ENCODE peak calls at places on chromosome 5, in five cellular contexts. Y, L, T, A and R are unnamed samples.

GRCh38 chr5:141641634-141642278 is 5.0 kb downstream of the RELL2 start:
- DNase-seq in T (no peak), Y (no peak), A (peak), L (no peak), R (no peak)

GRCh38 chr5:59830801-59831200 is 62.7 kb downstream of the PDE4D start:
- DNase-seq in Y (no peak), A (no peak), T (no peak), L (no peak), R (no peak)

GRCh38 chr5:163497315-163497714 is 8.1 kb upstream of the MAT2B start:
- DNase-seq in T (no peak), A (no peak), L (no peak), Y (no peak), R (no peak)

GRCh38 chr5:180171568-180172094 is 37.4 kb downstream of the RASGEF1C start:
- DNase-seq in Y (no peak), L (no peak), T (no peak), A (no peak), R (no peak)

GRCh38 chr5:36323926-36324781 is 22.5 kb upstream of the RANBP3L start:
- DNase-seq in A (no peak), Y (no peak), L (no peak), T (no peak), R (no peak)

GRCh38 chr5:132947661-132948060 is 15.8 kb downstream of the AFF4 start:
- DNase-seq in L (no peak), T (no peak), A (no peak), Y (no peak), R (no peak)

GRCh38 chr5:73981696-73982095 is 355.7 kb downstream of the ARHGEF28 start:
- DNase-seq in L (no peak), A (no peak), T (no peak), Y (no peak), R (no peak)

GRCh38 chr5:16179511-16179935 is at the start of gene MARCHF11:
- DNase-seq in L (no peak), Y (no peak), A (no peak), T (no peak), R (no peak)

GRCh38 chr5:54212331-54212730 is 98.0 kb downstream of the ARL15 start:
- DNase-seq in L (no peak), Y (no peak), A (no peak), T (no peak), R (no peak)

GRCh38 chr5:161966544-161966943 is 101.0 kb upstream of the GABRG2 start:
- DNase-seq in Y (no peak), L (no peak), A (peak), T (no peak), R (no peak)

GRCh38 chr5:134509308-134510040 is 16.0 kb upstream of the JADE2 start:
- DNase-seq in A (peak), Y (no peak), T (no peak), L (peak), R (no peak)

GRCh38 chr5:176543428-176544182 is 5.5 kb upstream of the CDHR2 start:
- DNase-seq in L (peak), A (peak), T (peak), Y (no peak), R (peak)

GRCh38 chr5:149237662-149238061 is 34.0 kb upstream of the AFAP1L1 start:
- DNase-seq in T (no peak), A (no peak), Y (no peak), L (no peak), R (no peak)

GRCh38 chr5:82349651-82350050 is 71.5 kb upstream of the RPS23 start:
- DNase-seq in A (peak), Y (no peak), L (no peak), T (peak), R (no peak)

GRCh38 chr5:81579525-81579924 is 171.4 kb downstream of the SSBP2 start:
- DNase-seq in A (no peak), L (no peak), T (no peak), Y (no peak), R (no peak)

GRCh38 chr5:31220968-31221367 is 27.5 kb downstream of the CDH6 start:
- DNase-seq in L (no peak), A (no peak), Y (no peak), T (no peak), R (no peak)

GRCh38 chr5:140402258-140403074 is 833 bp downstream of the ANKHD1 start:
- DNase-seq in Y (peak), L (peak), A (peak), T (peak), R (no peak)

GRCh38 chr5:140337880-140338279 is 8.5 kb downstream of the HBEGF start:
- DNase-seq in T (no peak), Y (no peak), A (no peak), L (no peak), R (no peak)

GRCh38 chr5:143893638-143894037 is 81.7 kb downstream of the HMHB1 start:
- DNase-seq in Y (no peak), A (no peak), L (no peak), T (no peak), R (no peak)

GRCh38 chr5:36642089-36642488 is 35.7 kb downstream of the SLC1A3 start:
- DNase-seq in T (no peak), L (no peak), A (no peak), Y (no peak), R (no peak)

GRCh38 chr5:178644826-178645545 is 18.1 kb upstream of the CLK4 start:
- DNase-seq in A (no peak), T (no peak), L (no peak), Y (no peak), R (no peak)

GRCh38 chr5:36919238-36919637 is 42.7 kb downstream of the NIPBL start:
- DNase-seq in T (no peak), A (no peak), Y (no peak), L (no peak), R (no peak)

GRCh38 chr5:57185301-57185700 is 11.4 kb downstream of the GPBP1 start:
- DNase-seq in L (no peak), T (no peak), A (no peak), Y (no peak), R (no peak)

GRCh38 chr5:60517850-60518249 is 182.1 kb downstream of the DEPDC1B start:
- DNase-seq in Y (no peak), A (no peak), T (no peak), L (no peak), R (no peak)

GRCh38 chr5:103587185-103587748 is 24.7 kb upstream of the NUDT12 start:
- DNase-seq in A (peak), L (no peak), Y (no peak), T (no peak), R (no peak)

GRCh38 chr5:156120777-156121176 is 206.2 kb upstream of the SGCD start:
- DNase-seq in Y (no peak), T (no peak), L (no peak), A (peak), R (no peak)

GRCh38 chr5:132662925-132663770 is 5.2 kb downstream of the IL13 start:
- DNase-seq in L (no peak), Y (no peak), A (peak), T (no peak), R (no peak)

GRCh38 chr5:179415291-179416060 is 70.2 kb upstream of the ADAMTS2 start:
- DNase-seq in Y (no peak), A (no peak), L (no peak), T (no peak), R (no peak)

GRCh38 chr5:17378346-17378984 is 119.6 kb upstream of the TAF11L2 start:
- DNase-seq in T (no peak), A (peak), Y (no peak), L (no peak), R (no peak)

GRCh38 chr5:73532195-73532594 is 33.2 kb downstream of the ANKRA2 start:
- DNase-seq in A (no peak), Y (no peak), L (no peak), T (no peak), R (no peak)

GRCh38 chr5:135887447-135887864 is 8.2 kb downstream of the IL9 start:
- DNase-seq in A (peak), T (peak), L (no peak), Y (peak), R (peak)

GRCh38 chr5:107217721-107218130 is 453.0 kb downstream of the EFNA5 start:
- DNase-seq in A (no peak), L (peak), T (no peak), Y (no peak), R (no peak)

GRCh38 chr5:14373685-14374084 is 207.9 kb upstream of the OTULINL start:
- DNase-seq in Y (no peak), A (no peak), T (no peak), L (no peak), R (no peak)

GRCh38 chr5:1322036-1322903 is 22.6 kb downstream of the CLPTM1L start:
- DNase-seq in L (peak), T (no peak), A (no peak), Y (no peak), R (peak)
- TF ChIP-seq POLR2A in L (no peak), T (no peak), A (no peak), Y (no peak), R (no peak)

GRCh38 chr5:77957-78804 is 13.8 kb upstream of the PLEKHG4B start:
- DNase-seq in L (no peak), T (no peak), Y (no peak), A (peak), R (no peak)
- TF ChIP-seq EP300 in L (no peak), T (no peak), Y (no peak), A (no peak), R (no peak)

GRCh38 chr5:154435226-154435625 is 10.6 kb upstream of the SAP30L start:
- DNase-seq in Y (no peak), L (no peak), A (no peak), T (no peak), R (no peak)

GRCh38 chr5:154428208-154428607 is 17.6 kb upstream of the SAP30L start:
- DNase-seq in L (no peak), T (no peak), A (no peak), Y (no peak), R (no peak)

GRCh38 chr5:154430466-154430865 is 15.3 kb upstream of the SAP30L start:
- DNase-seq in A (no peak), L (no peak), Y (no peak), T (no peak), R (no peak)

GRCh38 chr5:154430961-154431630 is 14.7 kb upstream of the SAP30L start:
- DNase-seq in T (no peak), A (no peak), L (no peak), Y (no peak), R (no peak)

GRCh38 chr5:154429341-154429740 is 16.5 kb upstream of the SAP30L start:
- DNase-seq in Y (no peak), L (no peak), A (no peak), T (no peak), R (no peak)
- H3K27ac ChIP-seq in Y (no peak), L (no peak), A (no peak), T (no peak), R (no peak)

DNA sequence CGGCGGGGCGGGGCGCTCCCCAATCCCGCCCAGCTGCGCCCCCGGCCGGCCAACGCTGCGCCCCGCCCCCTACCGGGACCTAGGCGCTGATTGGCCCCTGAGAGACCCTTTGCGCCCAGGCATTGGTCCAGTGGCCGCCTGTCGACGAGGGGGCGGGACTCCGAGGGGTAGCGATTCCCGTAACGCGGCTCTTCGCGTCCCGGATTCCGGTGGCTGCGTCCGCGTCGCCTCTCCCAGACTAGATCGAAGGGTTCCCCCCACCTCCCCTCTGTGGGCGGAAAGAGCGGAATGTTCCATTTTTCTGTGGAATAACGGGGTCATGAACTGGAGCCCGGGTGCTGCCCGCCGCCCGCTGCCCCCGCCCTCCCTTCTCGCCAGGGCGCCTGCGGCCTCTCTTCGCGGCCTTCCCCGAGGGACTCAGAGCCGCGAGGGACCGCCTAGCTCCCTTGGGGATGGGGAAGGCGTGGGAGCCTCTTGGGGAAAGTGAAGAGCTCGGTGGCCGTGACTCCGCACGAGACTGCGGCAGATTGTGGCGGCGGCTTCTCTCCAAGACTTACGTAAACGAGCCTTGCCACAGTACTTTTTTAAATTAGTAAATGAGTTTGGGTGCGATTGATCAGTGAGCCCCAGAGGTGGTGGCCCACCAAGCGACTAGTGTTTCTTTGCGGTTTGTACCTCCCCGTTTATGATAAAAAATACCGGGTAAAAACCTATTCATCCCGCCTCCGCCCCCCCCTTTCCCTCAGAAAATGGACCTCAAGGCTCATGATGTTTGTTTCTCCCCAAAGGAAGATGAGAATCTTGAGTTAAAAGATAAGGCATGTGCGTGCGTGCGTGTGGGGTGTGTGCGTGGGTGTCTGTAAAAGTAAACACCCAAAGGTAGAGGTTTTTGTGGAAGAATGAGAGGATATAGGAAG is 493 bp upstream of the IL6ST start:
- DNase-seq in Y (peak), A (peak), T (peak), L (peak), R (peak)
- TF ChIP-seq POLR2A in Y (peak), A (peak), T (peak), L (peak), R (peak)

GRCh38 chr5:75843319-75843718 is 126.1 kb upstream of the POC5 start:
- DNase-seq in Y (no peak), A (no peak), L (no peak), T (no peak), R (no peak)

GRCh38 chr5:75844301-75844700 is 127.1 kb upstream of the POC5 start:
- DNase-seq in T (no peak), Y (no peak), A (no peak), L (no peak), R (no peak)

GRCh38 chr5:75848077-75848476 is 130.8 kb upstream of the POC5 start:
- DNase-seq in L (no peak), Y (no peak), T (no peak), A (no peak), R (no peak)

GRCh38 chr5:75847561-75848021 is 130.4 kb upstream of the POC5 start:
- DNase-seq in Y (no peak), A (no peak), T (no peak), L (no peak), R (no peak)
- TF ChIP-seq EP300 in Y (no peak), A (no peak), T (no peak), L (no peak), R (no peak)

DNA sequence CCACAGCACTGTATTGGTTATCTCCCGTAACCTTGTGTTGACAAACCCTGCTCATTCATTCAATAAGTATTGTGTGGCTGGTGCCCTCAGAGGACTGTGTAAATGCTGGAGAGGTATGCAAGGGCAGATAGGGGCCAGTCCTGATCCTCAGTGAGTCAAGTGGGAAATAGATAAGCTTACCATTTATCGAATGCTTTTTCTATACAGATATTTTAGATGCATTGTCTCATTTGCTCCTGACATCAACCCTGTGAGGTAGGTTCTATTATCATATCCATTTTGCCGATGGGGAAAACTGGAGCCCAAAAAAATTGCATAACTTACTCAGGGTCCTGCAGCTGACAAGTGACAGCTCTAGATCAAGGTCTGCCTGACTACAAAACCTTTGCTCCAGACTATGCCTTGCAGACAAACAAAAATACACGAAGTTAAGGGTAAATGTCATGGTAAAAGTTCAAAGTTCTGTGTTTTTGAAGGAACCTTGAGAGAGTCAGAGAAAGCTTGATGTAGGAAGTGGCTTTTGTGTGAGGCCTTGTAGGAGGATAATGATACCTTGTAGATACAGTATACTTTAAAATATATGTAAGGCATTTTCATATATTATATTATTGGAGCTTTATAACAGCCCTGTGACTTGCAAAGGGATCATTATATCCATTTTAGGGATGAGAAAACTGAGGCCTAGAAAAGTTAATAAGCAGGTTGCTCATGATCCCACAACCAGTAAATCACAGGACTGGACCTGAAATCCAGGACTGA is 22.7 kb downstream of the CYFIP2 start:
- DNase-seq in A (no peak), L (no peak), Y (no peak), T (no peak), R (no peak)
- H3K27ac ChIP-seq in A (no peak), L (no peak), Y (no peak), T (no peak), R (no peak)

DNA sequence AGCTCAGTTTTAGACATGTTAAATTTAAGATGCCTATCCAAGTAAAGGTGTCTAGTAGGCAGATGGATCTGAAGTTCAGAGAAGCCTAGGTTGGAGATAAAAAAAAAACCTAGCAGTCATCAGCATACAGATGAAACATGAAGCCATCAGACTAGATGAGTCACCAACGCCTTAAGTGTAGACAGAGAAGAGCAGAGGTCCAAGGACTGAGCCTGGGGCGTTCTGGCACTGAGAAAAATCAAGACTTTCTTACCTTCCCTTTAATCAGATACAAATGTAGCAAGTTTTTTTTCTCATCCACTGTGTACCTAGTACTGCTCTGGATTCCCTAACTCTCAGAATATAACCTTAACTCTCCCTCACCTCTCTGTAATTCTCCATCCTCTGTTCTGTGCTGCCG is 97.3 kb downstream of the SIL1 start:
- DNase-seq in Y (no peak), L (no peak), T (no peak), A (peak), R (no peak)
- TF ChIP-seq POLR2A in Y (no peak), L (no peak), T (no peak), A (no peak), R (no peak)

DNA sequence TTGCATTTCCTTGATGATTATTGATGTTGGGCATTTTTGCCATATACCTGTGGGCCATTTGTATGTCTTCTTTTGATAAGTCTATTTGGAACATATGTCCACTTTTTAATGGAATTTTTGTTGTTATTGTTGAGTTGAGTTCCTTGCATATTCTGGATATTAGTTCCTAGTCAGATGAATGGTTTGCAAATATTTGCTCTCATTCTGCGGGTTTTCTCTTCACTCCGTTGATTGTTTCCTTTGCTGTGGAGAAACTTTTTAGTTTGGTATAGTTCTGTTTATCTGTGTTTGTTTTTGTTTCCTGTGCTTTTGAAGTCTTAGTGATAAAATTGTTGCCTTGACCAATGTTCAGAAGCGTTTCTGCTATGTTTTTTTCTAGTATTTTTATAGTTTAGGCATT is 13.0 kb downstream of the OSMR start:
- DNase-seq in L (no peak), A (no peak), Y (no peak), T (no peak), R (no peak)
- TF ChIP-seq EP300 in L (no peak), A (no peak), Y (no peak), T (no peak), R (no peak)

DNA sequence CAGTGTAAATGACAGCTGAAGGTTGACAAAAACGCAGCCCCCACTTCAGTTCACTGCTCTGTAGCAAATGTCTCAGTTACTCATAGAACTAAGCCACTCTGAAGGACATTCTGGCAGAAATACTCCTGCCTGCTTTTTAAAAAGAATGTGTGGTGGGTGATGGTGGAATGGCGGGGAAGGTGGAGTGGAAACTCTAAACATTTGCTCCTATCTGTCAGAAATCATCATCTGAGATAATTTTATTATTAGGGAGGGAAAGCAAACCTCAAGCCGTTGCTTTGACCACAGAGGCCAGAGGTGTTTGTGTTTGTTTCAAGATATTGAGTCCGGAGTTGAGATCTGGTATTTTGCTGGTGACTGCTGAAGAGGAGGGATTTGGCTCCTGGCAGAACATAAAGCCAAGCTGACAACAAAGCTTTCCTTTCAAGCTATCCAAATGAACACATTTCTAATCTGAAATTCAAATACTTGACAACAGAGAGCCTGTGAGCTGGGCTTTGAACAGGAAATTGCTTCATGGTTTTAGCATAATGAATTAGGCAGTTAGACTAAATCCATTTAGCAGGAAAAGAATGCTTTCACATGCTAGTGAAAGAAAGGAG is 362.7 kb downstream of the CSNK1G3 start:
- DNase-seq in T (no peak), A (no peak), Y (no peak), L (no peak), R (no peak)
- H3K27ac ChIP-seq in T (no peak), A (no peak), Y (peak), L (no peak), R (no peak)

DNA sequence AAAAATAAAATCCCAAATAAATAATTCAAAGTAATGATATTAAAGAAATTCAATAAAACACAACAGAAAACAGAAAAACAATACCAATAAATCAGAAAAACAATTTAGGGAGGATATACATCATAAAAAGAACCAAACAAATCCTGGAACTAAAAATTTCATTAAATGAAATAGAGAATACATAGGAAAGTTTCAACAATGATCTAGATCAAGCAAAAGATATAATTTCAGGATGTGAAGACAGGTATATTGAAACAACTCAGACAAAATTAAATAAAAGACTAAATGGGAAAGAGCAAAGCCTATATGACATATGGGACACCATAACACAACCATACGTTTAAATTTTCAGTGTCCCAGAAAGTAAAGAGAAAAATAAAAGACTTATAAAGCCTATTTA is 85.1 kb upstream of the GHR start:
- DNase-seq in L (no peak), Y (no peak), A (no peak), T (no peak), R (no peak)
- TF ChIP-seq POLR2A in L (no peak), Y (no peak), A (no peak), T (no peak), R (no peak)